ENCODE peak calls at places on chromosomes 2 and 18, in seven cellular contexts. E is GM20000; B is activated T-cell treated with anti-CD3 and anti-CD28 coated beads, Interleukin-2, amount 50 U/mL, for 24 hours; U is Caco-2; M is stimulated activated CD8-positive, alpha-beta memory T cell treated with anti-CD3 and anti-CD28 coated beads, Interleukin-15, amount 100 ng/mL, for 4 hours; S is SW 1271; R is HS-5. P is an unnamed sample.
A peak's percentile ranks its signal among the peaks of the same experiment; 100 is the strongest.

GRCh38 chr2:118091140-118091478 is 2.8 kb downstream of the INSIG2 start:
- DNase-seq in S (no peak), B (no peak), R (no peak), U (no peak), M (no peak), E (no peak), P (no peak)

GRCh38 chr2:151774506-151774905 is 40.2 kb upstream of the NEB start:
- DNase-seq in B (no peak), S (no peak), M (no peak), R (peak; percentile 33), E (no peak), U (no peak), P (peak; percentile 48)

GRCh38 chr2:176120369-176121307 is 1.9 kb upstream of the HOXD9 start:
- DNase-seq in U (no peak), E (no peak), S (no peak), B (no peak), M (no peak), R (no peak), P (no peak)

GRCh38 chr18:9823805-9824473 is 61.8 kb upstream of the TXNDC2 start:
- DNase-seq in S (no peak), R (no peak), E (no peak), U (no peak), M (no peak), B (no peak), P (peak; percentile 80)

GRCh38 chr2:156309106-156309505 is 23.4 kb downstream of the NR4A2 start:
- DNase-seq in B (no peak), S (no peak), E (no peak), M (no peak), R (no peak), U (no peak), P (no peak)

GRCh38 chr2:84846041-84846663 is 34.7 kb downstream of the TRABD2A start:
- DNase-seq in S (no peak), M (no peak), U (no peak), E (no peak), R (no peak), B (peak; percentile 57), P (no peak)

GRCh38 chr18:46623541-46623940 is 33.5 kb downstream of the LOXHD1 start:
- DNase-seq in M (no peak), U (no peak), B (peak; percentile 64), R (no peak), S (no peak), E (no peak), P (no peak)

GRCh38 chr2:25201265-25201664 is 32.9 kb upstream of the POMC start:
- DNase-seq in M (no peak), R (no peak), B (no peak), S (no peak), E (no peak), U (no peak), P (no peak)

GRCh38 chr2:7379799-7380198 is 462.6 kb downstream of the RNF144A start:
- DNase-seq in B (no peak), M (no peak), R (no peak), E (no peak), U (no peak), S (no peak), P (no peak)

GRCh38 chr18:47215554-47216138 is 35.8 kb downstream of the SKOR2 start:
- DNase-seq in S (no peak), B (no peak), M (no peak), R (peak; percentile 28), U (no peak), E (peak; percentile 23), P (peak; percentile 33)

GRCh38 chr18:35117951-35118411 is 76.8 kb downstream of the MAPRE2 start:
- DNase-seq in S (no peak), R (no peak), U (no peak), B (no peak), E (no peak), M (no peak), P (peak; percentile 71)

GRCh38 chr2:36058076-36058475 is 297.5 kb upstream of the CRIM1 start:
- DNase-seq in S (no peak), U (no peak), M (no peak), E (no peak), B (no peak), R (no peak), P (no peak)

GRCh38 chr18:46253498-46253897 is 149.3 kb downstream of the HAUS1 start:
- DNase-seq in U (no peak), E (no peak), S (no peak), M (no peak), R (peak; percentile 23), B (no peak), P (peak; percentile 9)

GRCh38 chr18:10878703-10879102 is 270.7 kb downstream of the PIEZO2 start:
- DNase-seq in E (peak; percentile 54), U (no peak), R (no peak), S (no peak), M (no peak), B (no peak), P (no peak)

GRCh38 chr2:10452334-10452733 is 4.2 kb upstream of the ODC1 start:
- DNase-seq in R (peak; percentile 80), B (no peak), S (peak; percentile 71), U (no peak), M (no peak), E (no peak), P (peak; percentile 67)

GRCh38 chr2:232882505-232883115 is 12.5 kb downstream of the SNORC start:
- DNase-seq in E (no peak), B (no peak), U (no peak), M (no peak), S (no peak), R (no peak), P (no peak)

GRCh38 chr18:45590060-45590537 is 25.2 kb upstream of the SLC14A2 start:
- DNase-seq in S (no peak), B (no peak), R (no peak), M (no peak), E (no peak), U (no peak), P (no peak)

GRCh38 chr2:168948621-168949212 is 47.6 kb downstream of the G6PC2 start:
- DNase-seq in S (no peak), R (no peak), B (no peak), U (no peak), E (peak; percentile 5), M (no peak), P (no peak)

GRCh38 chr18:23243178-23243577 is 107.9 kb downstream of the CABLES1 start:
- DNase-seq in B (no peak), E (no peak), R (no peak), S (no peak), M (no peak), U (no peak), P (no peak)

GRCh38 chr2:111671426-111672150 is 212.4 kb downstream of the ANAPC1 start:
- DNase-seq in U (no peak), E (no peak), B (no peak), S (no peak), M (no peak), R (no peak), P (peak; percentile 70)

GRCh38 chr18:51370996-51371395 is 173.5 kb upstream of the MEX3C start:
- DNase-seq in U (no peak), B (no peak), S (no peak), M (no peak), R (no peak), E (no peak), P (no peak)

GRCh38 chr2:41410011-41410410 is 637.8 kb upstream of the PKDCC start:
- DNase-seq in R (no peak), M (no peak), U (no peak), E (no peak), B (no peak), S (no peak), P (no peak)

GRCh38 chr18:28469946-28470345 is 293.0 kb upstream of the CDH2 start:
- DNase-seq in E (no peak), S (no peak), M (no peak), U (no peak), B (no peak), R (no peak), P (no peak)

GRCh38 chr18:10202947-10203346 is 251.5 kb upstream of the APCDD1 start:
- DNase-seq in U (no peak), E (no peak), M (no peak), S (no peak), R (no peak), B (no peak), P (no peak)

GRCh38 chr2:126914811-126915500 is 16.3 kb downstream of the TEX51 start:
- DNase-seq in E (no peak), R (no peak), M (no peak), S (no peak), B (no peak), U (peak; percentile 16), P (no peak)

GRCh38 chr2:238270606-238271005 is 17.8 kb downstream of the PER2 start:
- DNase-seq in U (no peak), E (no peak), R (no peak), M (no peak), S (no peak), B (no peak), P (no peak)

GRCh38 chr18:79388043-79388442 is 7.7 kb upstream of the NFATC1 start:
- DNase-seq in B (peak; percentile 22), S (no peak), E (no peak), M (no peak), R (no peak), U (no peak), P (no peak)

GRCh38 chr2:25237764-25238163 is 69.4 kb upstream of the POMC start:
- DNase-seq in U (no peak), B (no peak), E (no peak), M (no peak), R (no peak), S (no peak), P (no peak)

GRCh38 chr2:201363857-201364560 is 6.9 kb upstream of the FLACC1 start:
- DNase-seq in S (no peak), B (peak; percentile 53), E (peak; percentile 38), U (no peak), R (peak; percentile 16), M (no peak), P (peak; percentile 31)

GRCh38 chr2:191319181-191319580 is 74.0 kb downstream of the MYO1B start:
- DNase-seq in M (no peak), R (peak; percentile 67), E (no peak), B (no peak), S (no peak), U (no peak), P (peak; percentile 72)

GRCh38 chr2:241555711-241556110 is 2.8 kb upstream of the BOK start:
- DNase-seq in B (no peak), E (no peak), M (no peak), U (no peak), R (no peak), S (no peak), P (no peak)

GRCh38 chr18:50006470-50007046 is 188.4 kb downstream of the MYO5B start:
- DNase-seq in R (no peak), M (no peak), B (no peak), U (no peak), E (no peak), S (no peak), P (no peak)

GRCh38 chr18:6729247-6730091 is at the start of gene ARHGAP28:
- DNase-seq in S (no peak), U (peak; percentile 96), M (no peak), E (peak; percentile 54), R (no peak), B (no peak), P (peak; percentile 93)

GRCh38 chr2:239295377-239296019 is 105.3 kb downstream of the HDAC4 start:
- DNase-seq in R (no peak), E (no peak), B (no peak), M (no peak), U (no peak), S (no peak), P (no peak)

P was measured in stromal cell of bone marrow.